ENCODE peak calls at places on chromosomes 12 and 14, in six cellular contexts. U, I, P, Y, S and H are unnamed samples.

GRCh38 chr12:92288533-92288932 is 142.9 kb upstream of the BTG1 start:
- DNase-seq in U (no peak), I (no peak), P (no peak), Y (no peak), S (peak), H (peak)

GRCh38 chr12:112901271-112901670 is 5.5 kb upstream of the OAS1 start:
- DNase-seq in U (no peak), I (no peak), P (no peak), Y (no peak), S (no peak), H (no peak)

GRCh38 chr12:44464180-44464579 is 411.9 kb downstream of the NELL2 start:
- DNase-seq in U (no peak), I (no peak), P (no peak), Y (no peak), S (no peak), H (no peak)

GRCh38 chr12:28443337-28443736 is 253.1 kb downstream of the CCDC91 start:
- DNase-seq in U (no peak), I (no peak), P (no peak), Y (no peak), S (no peak), H (no peak)

GRCh38 chr14:99737451-99737951 is 53.4 kb downstream of the CYP46A1 start:
- DNase-seq in U (no peak), I (no peak), P (no peak), Y (peak), S (no peak), H (no peak)

GRCh38 chr12:56635539-56636117 is 5.5 kb upstream of the BAZ2A start:
- DNase-seq in U (no peak), I (no peak), P (no peak), Y (no peak), S (no peak), H (no peak)

GRCh38 chr14:75003250-75004027 is 718 bp downstream of the EIF2B2 start:
- DNase-seq in U (no peak), I (peak), P (no peak), Y (no peak), S (no peak), H (no peak)

GRCh38 chr12:98002887-98003493 is 512.4 kb upstream of the TMPO start:
- DNase-seq in U (no peak), I (peak), P (no peak), Y (peak), S (peak), H (no peak)

GRCh38 chr14:101808020-101808641 is 46.6 kb downstream of the PPP2R5C start:
- DNase-seq in U (no peak), I (peak), P (peak), Y (peak), S (no peak), H (no peak)

GRCh38 chr12:23585782-23586163 is 363.7 kb downstream of the SOX5 start:
- DNase-seq in U (no peak), I (no peak), P (no peak), Y (no peak), S (no peak), H (no peak)

GRCh38 chr12:28827841-28828240 is 321.2 kb upstream of the FAR2 start:
- DNase-seq in U (no peak), I (no peak), P (no peak), Y (no peak), S (no peak), H (no peak)

GRCh38 chr12:47184229-47184628 is 104.5 kb upstream of the AMIGO2 start:
- DNase-seq in U (no peak), I (no peak), P (no peak), Y (no peak), S (no peak), H (no peak)

GRCh38 chr12:88185988-88186387 is 43.9 kb downstream of the TMTC3 start:
- DNase-seq in U (no peak), I (no peak), P (peak), Y (no peak), S (no peak), H (no peak)

GRCh38 chr12:115335048-115335447 is 651.1 kb upstream of the TBX3 start:
- DNase-seq in U (no peak), I (no peak), P (no peak), Y (no peak), S (no peak), H (no peak)
- H3K27ac ChIP-seq in U (no peak), I (peak), P (no peak), Y (no peak), S (no peak), H (no peak)

GRCh38 chr12:25785164-25785563 is 173.3 kb upstream of the RASSF8 start:
- DNase-seq in U (no peak), I (no peak), P (no peak), Y (no peak), S (no peak), H (no peak)
- H3K27ac ChIP-seq in U (no peak), I (no peak), P (no peak), Y (no peak), S (no peak), H (no peak)

DNA sequence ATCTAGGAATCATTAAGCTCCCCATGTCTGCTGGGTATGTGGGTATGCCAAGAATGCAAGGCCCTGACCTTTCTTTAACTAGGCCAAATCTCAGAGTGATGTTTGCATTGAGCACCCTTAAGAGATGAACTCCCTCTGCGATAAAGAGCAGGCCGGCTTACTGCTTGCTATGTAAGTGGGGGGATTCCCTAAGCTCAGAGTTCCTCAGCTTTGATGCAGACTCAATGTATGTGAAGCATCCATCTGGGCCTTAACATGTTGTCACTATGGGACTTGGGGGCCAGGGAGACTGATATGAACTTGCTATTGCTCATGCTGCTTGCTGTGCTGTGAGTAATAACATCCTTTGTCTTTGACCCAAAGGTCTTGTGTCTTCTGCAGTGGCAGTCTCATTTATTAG is 149.7 kb downstream of the C12orf75 start:
- DNase-seq in U (no peak), I (no peak), P (no peak), Y (no peak), S (no peak), H (no peak)
- H3K27ac ChIP-seq in U (no peak), I (no peak), P (no peak), Y (no peak), S (no peak), H (no peak)

GRCh38 chr12:54429014-54429471 is 10.0 kb upstream of the ITGA5 start:
- DNase-seq in U (no peak), I (no peak), P (no peak), Y (no peak), S (no peak), H (no peak)

GRCh38 chr12:54431911-54432814 is 13.1 kb upstream of the ITGA5 start:
- DNase-seq in U (peak), I (peak), P (no peak), Y (no peak), S (no peak), H (no peak)

GRCh38 chr12:54437243-54437642 is 18.2 kb upstream of the ITGA5 start:
- DNase-seq in U (no peak), I (no peak), P (no peak), Y (no peak), S (no peak), H (no peak)

GRCh38 chr12:54430471-54431075 is 11.5 kb upstream of the ITGA5 start:
- DNase-seq in U (no peak), I (no peak), P (no peak), Y (no peak), S (no peak), H (no peak)

GRCh38 chr12:54432815-54433164 is 13.7 kb upstream of the ITGA5 start:
- DNase-seq in U (no peak), I (no peak), P (no peak), Y (no peak), S (no peak), H (no peak)
- H3K27ac ChIP-seq in U (no peak), I (no peak), P (no peak), Y (no peak), S (no peak), H (no peak)

GRCh38 chr12:109160433-109160832 is 44.0 kb downstream of the ACACB start:
- DNase-seq in U (no peak), I (no peak), P (no peak), Y (no peak), S (no peak), H (no peak)
- H3K27ac ChIP-seq in U (peak), I (no peak), P (no peak), Y (no peak), S (peak), H (no peak)

DNA sequence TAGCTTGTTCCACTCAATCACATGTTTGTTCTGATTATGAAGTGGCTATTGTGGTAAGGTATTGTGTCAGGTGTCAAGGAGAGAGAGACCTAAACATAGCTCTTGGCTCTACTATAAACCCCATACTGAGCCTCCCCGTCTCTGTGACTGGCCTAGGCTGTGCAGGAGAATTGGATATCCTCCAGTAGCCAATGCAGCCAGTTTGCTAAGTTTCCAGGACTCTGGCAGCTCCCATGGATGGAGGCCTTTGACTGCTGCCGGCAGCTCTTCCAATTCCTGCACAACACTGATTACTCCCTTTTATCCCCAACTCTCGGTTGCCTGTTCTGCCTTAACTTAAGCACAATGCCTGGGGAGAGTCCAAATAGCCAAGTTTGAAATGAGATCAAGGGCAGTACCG is 59.3 kb downstream of the ABCC9 start:
- DNase-seq in U (peak), I (no peak), P (no peak), Y (no peak), S (peak), H (no peak)
- H3K27ac ChIP-seq in U (no peak), I (no peak), P (no peak), Y (no peak), S (peak), H (no peak)